ENCODE peak calls at places on chromosomes 2 and 18, in nine cellular contexts. One of them, this sample, is unnamed.

GRCh38 chr2:1972948-1973347 is 228.6 kb upstream of the PXDN start:
- DNase-seq in prostate gland: no peak
- DNase-seq in astrocyte: peak
- DNase-seq in epithelial cell of proximal tubule: no peak
- DNase-seq in transverse colon: no peak
- DNase-seq in pancreas: no peak
- DNase-seq in foreskin fibroblast: no peak
- DNase-seq in thoracic aorta: no peak
- DNase-seq in psoas muscle: no peak
- DNase-seq in this sample: peak

GRCh38 chr2:45890094-45890646 is 238.7 kb downstream of the PRKCE start:
- DNase-seq in prostate gland: no peak
- DNase-seq in astrocyte: no peak
- DNase-seq in epithelial cell of proximal tubule: no peak
- DNase-seq in transverse colon: no peak
- DNase-seq in pancreas: no peak
- DNase-seq in foreskin fibroblast: no peak
- DNase-seq in thoracic aorta: no peak
- DNase-seq in psoas muscle: no peak
- DNase-seq in this sample: no peak

GRCh38 chr2:151040036-151040435 is 221.6 kb downstream of the RBM43 start:
- DNase-seq in prostate gland: no peak
- DNase-seq in astrocyte: peak
- DNase-seq in epithelial cell of proximal tubule: no peak
- DNase-seq in transverse colon: no peak
- DNase-seq in pancreas: no peak
- DNase-seq in foreskin fibroblast: peak
- DNase-seq in thoracic aorta: no peak
- DNase-seq in psoas muscle: no peak
- DNase-seq in this sample: no peak

GRCh38 chr2:127154985-127155650 is 48.2 kb upstream of the BIN1 start:
- DNase-seq in prostate gland: no peak
- DNase-seq in astrocyte: peak
- DNase-seq in epithelial cell of proximal tubule: no peak
- DNase-seq in transverse colon: no peak
- DNase-seq in pancreas: no peak
- DNase-seq in foreskin fibroblast: peak
- DNase-seq in thoracic aorta: no peak
- DNase-seq in psoas muscle: peak
- DNase-seq in this sample: peak

GRCh38 chr18:23673725-23674124 is 11.0 kb upstream of the ANKRD29 start:
- DNase-seq in prostate gland: no peak
- DNase-seq in astrocyte: no peak
- DNase-seq in epithelial cell of proximal tubule: no peak
- DNase-seq in transverse colon: no peak
- DNase-seq in pancreas: no peak
- DNase-seq in foreskin fibroblast: no peak
- DNase-seq in thoracic aorta: no peak
- DNase-seq in psoas muscle: no peak
- DNase-seq in this sample: no peak

GRCh38 chr2:217463402-217464075 is 539.3 kb downstream of the TNS1 start:
- DNase-seq in prostate gland: no peak
- DNase-seq in astrocyte: no peak
- DNase-seq in epithelial cell of proximal tubule: no peak
- DNase-seq in transverse colon: no peak
- DNase-seq in pancreas: no peak
- DNase-seq in foreskin fibroblast: no peak
- DNase-seq in thoracic aorta: no peak
- DNase-seq in psoas muscle: no peak
- DNase-seq in this sample: no peak

GRCh38 chr2:162731917-162732804 is 106.4 kb downstream of the KCNH7 start:
- DNase-seq in prostate gland: no peak
- DNase-seq in astrocyte: no peak
- DNase-seq in epithelial cell of proximal tubule: no peak
- DNase-seq in transverse colon: no peak
- DNase-seq in pancreas: no peak
- DNase-seq in foreskin fibroblast: no peak
- DNase-seq in thoracic aorta: no peak
- DNase-seq in psoas muscle: no peak
- DNase-seq in this sample: no peak

GRCh38 chr2:149329068-149329467 is 1.3 kb upstream of the LYPD6 start:
- DNase-seq in prostate gland: no peak
- DNase-seq in astrocyte: no peak
- DNase-seq in epithelial cell of proximal tubule: no peak
- DNase-seq in transverse colon: no peak
- DNase-seq in pancreas: no peak
- DNase-seq in foreskin fibroblast: peak
- DNase-seq in thoracic aorta: no peak
- DNase-seq in psoas muscle: no peak
- DNase-seq in this sample: no peak

GRCh38 chr18:21897811-21898210 is 157.2 kb downstream of the MIB1 start:
- DNase-seq in prostate gland: peak
- DNase-seq in astrocyte: no peak
- DNase-seq in epithelial cell of proximal tubule: no peak
- DNase-seq in transverse colon: peak
- DNase-seq in pancreas: no peak
- DNase-seq in foreskin fibroblast: peak
- DNase-seq in thoracic aorta: no peak
- DNase-seq in psoas muscle: no peak
- DNase-seq in this sample: peak

GRCh38 chr18:35851286-35851967 is 121.1 kb upstream of the RMP24 start:
- DNase-seq in prostate gland: no peak
- DNase-seq in astrocyte: no peak
- DNase-seq in epithelial cell of proximal tubule: no peak
- DNase-seq in transverse colon: no peak
- DNase-seq in pancreas: no peak
- DNase-seq in foreskin fibroblast: no peak
- DNase-seq in thoracic aorta: no peak
- DNase-seq in psoas muscle: no peak
- DNase-seq in this sample: no peak

GRCh38 chr18:76978616-76979015 is 154.0 kb downstream of the MBP start:
- DNase-seq in prostate gland: peak
- DNase-seq in astrocyte: no peak
- DNase-seq in epithelial cell of proximal tubule: no peak
- DNase-seq in transverse colon: peak
- DNase-seq in pancreas: no peak
- DNase-seq in foreskin fibroblast: no peak
- DNase-seq in thoracic aorta: no peak
- DNase-seq in psoas muscle: no peak
- DNase-seq in this sample: no peak

GRCh38 chr18:74906189-74906588 is 302.8 kb downstream of the PTGR3 start:
- DNase-seq in prostate gland: no peak
- DNase-seq in astrocyte: peak
- DNase-seq in epithelial cell of proximal tubule: no peak
- DNase-seq in transverse colon: peak
- DNase-seq in pancreas: no peak
- DNase-seq in foreskin fibroblast: no peak
- DNase-seq in thoracic aorta: no peak
- DNase-seq in psoas muscle: no peak
- DNase-seq in this sample: no peak
- H3K4me3 ChIP-seq in prostate gland: no peak
- H3K4me3 ChIP-seq in astrocyte: no peak
- H3K4me3 ChIP-seq in epithelial cell of proximal tubule: no peak
- H3K4me3 ChIP-seq in transverse colon: no peak
- H3K4me3 ChIP-seq in pancreas: no peak
- H3K4me3 ChIP-seq in foreskin fibroblast: no peak
- H3K4me3 ChIP-seq in thoracic aorta: no peak
- H3K4me3 ChIP-seq in psoas muscle: no peak
- H3K4me3 ChIP-seq in this sample: no peak

DNA sequence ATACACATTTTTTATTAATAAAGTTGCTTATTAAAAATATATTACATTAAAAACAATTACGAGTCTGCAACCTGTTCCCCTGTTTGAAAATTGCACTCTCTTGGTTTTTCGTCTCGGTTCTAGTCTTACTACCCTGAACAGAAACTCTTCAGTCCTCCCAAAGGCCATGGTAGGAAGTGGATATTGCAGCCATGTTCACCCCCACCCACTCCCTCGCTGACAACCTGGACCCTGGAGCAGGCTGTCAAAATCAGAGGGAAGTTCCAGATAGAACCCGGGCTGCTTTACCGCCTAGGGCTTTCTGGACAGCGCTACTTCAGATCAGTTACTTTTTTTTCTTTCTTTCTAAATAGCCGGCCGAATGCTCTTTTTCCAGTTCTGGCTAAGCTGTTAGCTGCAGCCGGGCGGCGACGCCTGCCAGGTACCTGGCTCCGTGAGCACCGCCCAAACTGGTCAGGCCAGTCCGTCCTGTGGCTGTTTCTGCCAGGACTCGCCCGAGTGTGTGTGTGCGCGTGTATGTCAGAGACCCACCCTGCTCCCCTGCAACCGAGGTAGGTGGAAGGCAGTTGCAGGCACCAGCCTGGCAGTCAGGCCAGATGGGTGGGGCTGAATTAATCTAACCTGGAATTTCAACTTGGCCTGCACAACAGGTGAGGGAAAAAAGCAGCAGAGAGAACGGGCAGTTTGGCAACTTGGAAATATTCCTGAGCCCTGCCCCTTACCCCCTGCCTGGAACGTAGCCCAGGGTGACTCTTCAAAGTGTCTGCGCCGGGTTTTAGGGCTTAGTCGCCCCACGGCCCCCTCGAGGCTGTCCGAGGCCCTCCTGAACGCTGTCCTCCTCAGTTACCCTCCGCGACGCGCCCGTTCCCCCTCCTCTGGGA is 1.1 kb upstream of the TET3 start:
- DNase-seq in prostate gland: peak
- DNase-seq in astrocyte: no peak
- DNase-seq in epithelial cell of proximal tubule: no peak
- DNase-seq in transverse colon: peak
- DNase-seq in pancreas: peak
- DNase-seq in foreskin fibroblast: no peak
- DNase-seq in thoracic aorta: no peak
- DNase-seq in psoas muscle: no peak
- DNase-seq in this sample: no peak
- TF ChIP-seq CTCF in prostate gland: no peak
- TF ChIP-seq CTCF in astrocyte: no peak
- TF ChIP-seq CTCF in epithelial cell of proximal tubule: no peak
- TF ChIP-seq CTCF in transverse colon: peak
- TF ChIP-seq CTCF in pancreas: no peak
- TF ChIP-seq CTCF in foreskin fibroblast: no peak
- TF ChIP-seq CTCF in thoracic aorta: no peak
- TF ChIP-seq CTCF in psoas muscle: no peak
- TF ChIP-seq CTCF in this sample: no peak

GRCh38 chr18:44938396-44939036 is 257.8 kb downstream of the SETBP1 start:
- DNase-seq in prostate gland: peak
- DNase-seq in astrocyte: no peak
- DNase-seq in epithelial cell of proximal tubule: no peak
- DNase-seq in transverse colon: peak
- DNase-seq in pancreas: no peak
- DNase-seq in foreskin fibroblast: no peak
- DNase-seq in thoracic aorta: no peak
- DNase-seq in psoas muscle: no peak
- DNase-seq in this sample: no peak

GRCh38 chr18:44943201-44943881 is 262.7 kb downstream of the SETBP1 start:
- DNase-seq in prostate gland: no peak
- DNase-seq in astrocyte: peak
- DNase-seq in epithelial cell of proximal tubule: peak
- DNase-seq in transverse colon: no peak
- DNase-seq in pancreas: no peak
- DNase-seq in foreskin fibroblast: no peak
- DNase-seq in thoracic aorta: no peak
- DNase-seq in psoas muscle: no peak
- DNase-seq in this sample: peak

GRCh38 chr18:44942073-44942472 is 261.4 kb downstream of the SETBP1 start:
- DNase-seq in prostate gland: no peak
- DNase-seq in astrocyte: no peak
- DNase-seq in epithelial cell of proximal tubule: no peak
- DNase-seq in transverse colon: no peak
- DNase-seq in pancreas: no peak
- DNase-seq in foreskin fibroblast: no peak
- DNase-seq in thoracic aorta: no peak
- DNase-seq in psoas muscle: no peak
- DNase-seq in this sample: no peak

GRCh38 chr18:44939037-44939665 is 258.5 kb downstream of the SETBP1 start:
- DNase-seq in prostate gland: no peak
- DNase-seq in astrocyte: no peak
- DNase-seq in epithelial cell of proximal tubule: peak
- DNase-seq in transverse colon: peak
- DNase-seq in pancreas: no peak
- DNase-seq in foreskin fibroblast: no peak
- DNase-seq in thoracic aorta: no peak
- DNase-seq in psoas muscle: no peak
- DNase-seq in this sample: no peak

DNA sequence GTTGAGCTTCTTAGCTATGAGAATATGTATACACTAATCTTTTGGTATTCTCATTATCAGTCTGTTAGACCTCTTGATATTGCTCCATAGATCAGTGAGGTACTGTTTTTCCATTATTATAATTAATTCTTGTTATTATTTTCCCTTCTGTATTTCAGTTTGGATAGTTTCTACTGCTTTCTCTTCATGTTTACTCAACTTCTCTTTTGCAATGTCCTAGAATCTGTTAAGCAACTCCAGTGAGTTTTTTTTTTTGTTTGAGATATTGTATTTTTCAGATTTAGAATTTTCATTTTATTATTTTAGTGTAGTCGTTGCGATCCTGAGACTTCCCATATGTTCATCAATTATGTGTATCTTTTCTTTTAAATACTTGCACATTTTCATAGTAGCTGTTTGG is 260.8 kb downstream of the SETBP1 start:
- DNase-seq in prostate gland: no peak
- DNase-seq in astrocyte: no peak
- DNase-seq in epithelial cell of proximal tubule: no peak
- DNase-seq in transverse colon: no peak
- DNase-seq in pancreas: no peak
- DNase-seq in foreskin fibroblast: no peak
- DNase-seq in thoracic aorta: no peak
- DNase-seq in psoas muscle: no peak
- DNase-seq in this sample: no peak
- H3K4me3 ChIP-seq in prostate gland: no peak
- H3K4me3 ChIP-seq in astrocyte: no peak
- H3K4me3 ChIP-seq in epithelial cell of proximal tubule: no peak
- H3K4me3 ChIP-seq in transverse colon: no peak
- H3K4me3 ChIP-seq in pancreas: no peak
- H3K4me3 ChIP-seq in foreskin fibroblast: no peak
- H3K4me3 ChIP-seq in thoracic aorta: no peak
- H3K4me3 ChIP-seq in psoas muscle: no peak
- H3K4me3 ChIP-seq in this sample: no peak

GRCh38 chr2:61537590-61538178 is 472 bp downstream of the XPO1 start:
- DNase-seq in prostate gland: no peak
- DNase-seq in astrocyte: no peak
- DNase-seq in epithelial cell of proximal tubule: no peak
- DNase-seq in transverse colon: no peak
- DNase-seq in pancreas: no peak
- DNase-seq in foreskin fibroblast: no peak
- DNase-seq in thoracic aorta: peak
- DNase-seq in psoas muscle: no peak
- DNase-seq in this sample: no peak

GRCh38 chr2:61538179-61538919 is at the start of gene XPO1:
- DNase-seq in prostate gland: peak
- DNase-seq in astrocyte: peak
- DNase-seq in epithelial cell of proximal tubule: peak
- DNase-seq in transverse colon: peak
- DNase-seq in pancreas: peak
- DNase-seq in foreskin fibroblast: peak
- DNase-seq in thoracic aorta: peak
- DNase-seq in psoas muscle: peak
- DNase-seq in this sample: peak

GRCh38 chr2:61538920-61539559 is 884 bp upstream of the XPO1 start:
- DNase-seq in prostate gland: peak
- DNase-seq in astrocyte: peak
- DNase-seq in epithelial cell of proximal tubule: no peak
- DNase-seq in transverse colon: peak
- DNase-seq in pancreas: peak
- DNase-seq in foreskin fibroblast: peak
- DNase-seq in thoracic aorta: no peak
- DNase-seq in psoas muscle: no peak
- DNase-seq in this sample: peak

GRCh38 chr2:61543062-61543461 is 4.9 kb upstream of the XPO1 start:
- DNase-seq in prostate gland: no peak
- DNase-seq in astrocyte: no peak
- DNase-seq in epithelial cell of proximal tubule: no peak
- DNase-seq in transverse colon: no peak
- DNase-seq in pancreas: no peak
- DNase-seq in foreskin fibroblast: no peak
- DNase-seq in thoracic aorta: no peak
- DNase-seq in psoas muscle: no peak
- DNase-seq in this sample: no peak
- TF ChIP-seq CTCF in prostate gland: no peak
- TF ChIP-seq CTCF in astrocyte: no peak
- TF ChIP-seq CTCF in epithelial cell of proximal tubule: no peak
- TF ChIP-seq CTCF in transverse colon: no peak
- TF ChIP-seq CTCF in pancreas: no peak
- TF ChIP-seq CTCF in foreskin fibroblast: no peak
- TF ChIP-seq CTCF in thoracic aorta: no peak
- TF ChIP-seq CTCF in psoas muscle: no peak
- TF ChIP-seq CTCF in this sample: no peak

This sample was measured in fibroblast of the aortic adventitia.